ENCODE peak calls at places on chromosome X, in nine cellular contexts. Y is astrocyte of the cerebellum; J is mucosa of descending colon; L is CD4-positive, alpha-beta T cell; I is WERI-Rb-1; K is HFFc6; O is ovary; F is right atrium auricular region; P is WTC11. E is an unnamed sample.

GRCh38 chrX:109782994-109783711 is 50.1 kb upstream of the ACSL4 start:
- DNase-seq in Y (no peak), J (no peak), L (no peak), I (no peak), K (no peak), O (no peak), F (no peak), P (no peak), E (no peak)

GRCh38 chrX:46587158-46587557 is 13.6 kb downstream of the CHST7 start:
- DNase-seq in Y (no peak), J (no peak), L (no peak), I (no peak), K (peak), O (no peak), F (no peak), P (no peak), E (no peak)

GRCh38 chrX:121455890-121456289 is 408.5 kb downstream of the GLUD2 start:
- DNase-seq in Y (no peak), J (no peak), L (no peak), I (no peak), K (no peak), O (no peak), F (no peak), P (no peak), E (no peak)

GRCh38 chrX:9341305-9342201 is 123.3 kb upstream of the TBL1X start:
- DNase-seq in Y (no peak), J (peak), L (peak), I (peak), K (peak), O (peak), F (peak), P (no peak), E (no peak)

GRCh38 chrX:129769467-129770154 is 10.1 kb upstream of the SASH3 start:
- DNase-seq in Y (peak), J (no peak), L (peak), I (no peak), K (no peak), O (no peak), F (no peak), P (no peak), E (no peak)

GRCh38 chrX:1807301-1807731 is 192.5 kb downstream of the ASMT start:
- DNase-seq in Y (peak), J (no peak), L (no peak), I (peak), K (peak), O (no peak), F (no peak), P (peak), E (peak)

GRCh38 chrX:16466640-16467432 is 183.1 kb upstream of the S100G start:
- DNase-seq in Y (no peak), J (no peak), L (no peak), I (no peak), K (peak), O (no peak), F (no peak), P (no peak), E (no peak)

GRCh38 chrX:2677764-2678163 is 13.3 kb upstream of the CD99 start:
- DNase-seq in Y (peak), J (peak), L (no peak), I (no peak), K (peak), O (peak), F (peak), P (no peak), E (peak)

GRCh38 chrX:105745863-105746262 is 76.5 kb upstream of the NRK start:
- DNase-seq in Y (no peak), J (no peak), L (no peak), I (no peak), K (no peak), O (no peak), F (no peak), P (no peak), E (no peak)

GRCh38 chrX:1205681-1206611 is 6.5 kb downstream of the CRLF2 start:
- DNase-seq in Y (peak), J (no peak), L (no peak), I (no peak), K (peak), O (no peak), F (no peak), P (no peak), E (peak)

DNA sequence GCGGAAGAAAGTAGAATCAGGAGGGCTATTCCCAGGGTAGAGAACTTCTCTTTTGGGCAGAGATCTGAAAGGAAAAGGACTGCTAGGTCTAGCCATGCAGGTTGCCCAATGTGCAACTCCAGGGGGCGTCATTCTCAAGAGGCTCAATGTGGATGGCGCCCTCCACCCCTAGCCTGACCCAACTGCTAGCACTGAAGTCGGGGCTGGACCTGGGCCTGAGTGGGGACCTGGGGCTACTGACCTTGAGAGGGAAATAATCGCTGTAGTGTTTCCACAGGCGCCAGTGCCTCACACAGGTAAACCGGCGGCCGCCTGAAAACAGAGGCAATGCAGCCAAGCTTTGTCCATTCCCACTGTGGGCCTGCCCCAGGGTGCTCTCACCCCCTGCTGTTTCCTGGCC is 6.1 kb downstream of the AWAT2 start:
- DNase-seq in Y (no peak), J (no peak), L (no peak), I (no peak), K (no peak), O (no peak), F (no peak), P (no peak), E (no peak)
- TF ChIP-seq CTCF in Y (no peak), J (no peak), L (no peak), I (no peak), K (no peak), O (no peak), F (no peak), P (no peak), E (no peak)

GRCh38 chrX:94288972-94289371 is 615.0 kb downstream of the FAM133A start:
- DNase-seq in Y (no peak), J (no peak), L (no peak), I (no peak), K (no peak), O (no peak), F (no peak), P (no peak), E (no peak)

DNA sequence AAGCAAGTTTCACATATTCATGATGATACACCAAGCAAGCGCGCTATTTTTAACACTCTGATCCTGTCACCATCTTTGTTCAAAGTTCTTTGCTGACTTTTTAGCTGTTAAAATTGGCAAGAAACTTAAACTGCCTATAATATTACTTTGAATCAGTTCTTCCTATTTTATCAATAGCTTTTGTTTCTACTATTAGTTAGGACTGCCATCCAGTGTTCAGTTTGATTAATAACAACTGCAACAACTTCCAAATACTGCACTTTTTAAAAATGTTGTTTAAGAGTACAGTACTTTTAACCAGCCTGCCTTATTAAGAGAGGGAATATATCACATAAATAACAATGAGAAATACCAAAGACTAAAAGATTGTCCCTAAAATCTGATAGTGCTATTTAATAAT is 614.3 kb downstream of the FAM133A start:
- DNase-seq in Y (no peak), J (no peak), L (no peak), I (no peak), K (no peak), O (no peak), F (no peak), P (no peak), E (no peak)
- TF ChIP-seq CTCF in Y (no peak), J (no peak), L (no peak), I (no peak), K (no peak), O (no peak), F (no peak), P (no peak), E (no peak)

GRCh38 chrX:153922932-153923857 is 2.9 kb downstream of the ARHGAP4 start:
- DNase-seq in Y (no peak), J (peak), L (no peak), I (peak), K (peak), O (peak), F (peak), P (no peak), E (no peak)

GRCh38 chrX:153922286-153922573 is 3.8 kb downstream of the ARHGAP4 start:
- DNase-seq in Y (no peak), J (no peak), L (no peak), I (no peak), K (no peak), O (no peak), F (no peak), P (no peak), E (no peak)

GRCh38 chrX:153925387-153925738 is 701 bp downstream of the ARHGAP4 start:
- DNase-seq in Y (no peak), J (no peak), L (no peak), I (no peak), K (no peak), O (no peak), F (no peak), P (no peak), E (no peak)

GRCh38 chrX:153925739-153926593 is at the start of gene ARHGAP4:
- DNase-seq in Y (no peak), J (peak), L (no peak), I (no peak), K (no peak), O (no peak), F (no peak), P (peak), E (no peak)

DNA sequence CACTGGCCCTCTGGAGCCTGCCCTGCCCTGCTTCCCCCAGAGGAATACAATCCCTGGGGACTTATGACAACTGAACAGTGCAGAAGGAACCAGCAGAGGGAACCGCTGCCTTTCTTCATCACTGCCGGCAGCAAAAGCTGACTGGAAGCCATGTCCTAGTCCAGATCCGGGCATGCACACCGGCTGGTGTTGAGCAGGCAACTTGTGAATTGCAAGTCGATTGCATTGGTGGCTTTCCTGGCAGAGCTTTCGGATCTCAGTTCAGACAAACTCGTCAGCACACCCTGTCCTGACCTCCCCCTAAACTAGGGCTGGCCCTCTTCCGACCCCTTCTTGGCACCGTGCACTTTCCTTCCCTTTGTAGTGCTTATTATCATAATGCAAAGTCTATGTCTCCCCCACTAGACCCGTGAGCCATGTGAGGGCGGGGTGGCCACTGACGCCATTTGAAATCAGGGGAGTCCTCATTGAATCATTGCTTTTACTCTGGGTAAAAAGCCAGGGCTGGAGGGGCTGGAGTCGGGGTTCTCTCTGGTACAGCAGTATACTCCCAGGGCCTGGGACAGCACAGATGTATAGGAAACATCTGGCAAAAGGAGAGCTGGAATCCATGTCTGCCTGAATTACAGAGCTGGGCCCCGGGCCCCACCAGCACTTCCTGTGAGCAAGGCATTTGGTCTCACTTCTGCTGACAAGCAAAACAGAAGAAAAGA is 1.8 kb downstream of the ARHGAP4 start:
- DNase-seq in Y (no peak), J (no peak), L (no peak), I (peak), K (peak), O (peak), F (no peak), P (no peak), E (no peak)
- TF ChIP-seq CTCF in Y (peak), J (no peak), L (no peak), I (peak), K (peak), O (no peak), F (no peak), P (no peak), E (peak)

DNA sequence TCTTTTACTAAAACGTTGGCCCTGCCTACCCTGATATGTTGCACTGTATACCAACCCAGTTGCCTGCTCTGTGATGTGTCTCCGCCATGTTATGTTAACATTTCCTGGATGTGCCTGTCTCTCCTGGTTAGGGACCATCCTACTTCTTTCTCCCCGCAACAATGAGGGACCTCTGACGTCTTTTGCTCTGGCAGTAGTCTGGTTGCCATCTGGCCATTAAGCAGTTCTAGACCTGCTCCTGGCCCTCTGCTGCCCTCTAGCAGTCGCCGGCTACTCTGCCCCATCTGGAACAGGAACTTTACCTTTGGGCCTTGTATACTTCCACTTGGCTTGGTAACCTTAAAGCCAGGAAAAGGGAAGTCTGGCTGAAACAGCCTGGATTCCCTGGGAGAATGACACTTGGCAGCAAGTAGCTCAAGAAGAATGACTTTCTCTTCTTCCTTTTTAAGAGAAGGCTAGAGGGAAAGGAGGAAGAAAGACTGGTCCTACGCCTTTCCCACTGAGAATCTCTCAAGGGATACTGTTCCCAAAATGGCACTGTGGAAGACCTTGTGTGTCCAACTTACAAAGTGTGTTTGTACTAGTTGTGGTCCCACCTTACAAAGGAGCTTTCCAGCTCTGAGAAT is 63.5 kb downstream of the GPC3 start:
- DNase-seq in Y (no peak), J (peak), L (peak), I (peak), K (no peak), O (no peak), F (no peak), P (peak), E (no peak)
- TF ChIP-seq CTCF in Y (peak), J (peak), L (no peak), I (peak), K (peak), O (no peak), F (no peak), P (peak), E (peak)

GRCh38 chrX:45553417-45553816 is 352.7 kb upstream of the DIPK2B start:
- DNase-seq in Y (no peak), J (no peak), L (no peak), I (no peak), K (no peak), O (no peak), F (no peak), P (no peak), E (no peak)

DNA sequence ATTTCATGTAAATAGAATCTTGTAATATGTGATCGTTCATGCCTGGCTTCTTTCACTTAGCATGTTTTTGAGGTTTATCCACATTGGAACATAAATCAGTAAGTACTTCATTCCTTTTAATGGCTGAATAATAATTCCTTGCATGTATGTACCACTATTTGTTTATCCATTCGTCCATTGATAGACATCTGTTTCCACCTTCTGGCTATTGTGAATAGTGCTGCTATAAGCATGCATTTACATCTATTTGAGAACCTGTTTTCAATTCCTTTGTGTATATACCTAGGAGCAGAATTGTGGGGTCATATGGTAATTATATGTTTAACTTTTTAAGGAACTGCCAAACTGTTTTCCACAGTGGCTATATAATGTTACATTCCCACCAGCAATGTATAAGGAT is 356.7 kb upstream of the DIPK2B start:
- DNase-seq in Y (no peak), J (no peak), L (no peak), I (no peak), K (peak), O (no peak), F (no peak), P (no peak), E (no peak)
- TF ChIP-seq CTCF in Y (no peak), J (no peak), L (no peak), I (no peak), K (peak), O (no peak), F (no peak), P (no peak), E (no peak)

GRCh38 chrX:104113237-104113965 is 1.1 kb downstream of the ZCCHC18 start:
- DNase-seq in Y (peak), J (peak), L (no peak), I (peak), K (peak), O (peak), F (no peak), P (peak), E (no peak)
- TF ChIP-seq CTCF in Y (peak), J (peak), L (peak), I (peak), K (peak), O (no peak), F (no peak), P (no peak), E (peak)

DNA sequence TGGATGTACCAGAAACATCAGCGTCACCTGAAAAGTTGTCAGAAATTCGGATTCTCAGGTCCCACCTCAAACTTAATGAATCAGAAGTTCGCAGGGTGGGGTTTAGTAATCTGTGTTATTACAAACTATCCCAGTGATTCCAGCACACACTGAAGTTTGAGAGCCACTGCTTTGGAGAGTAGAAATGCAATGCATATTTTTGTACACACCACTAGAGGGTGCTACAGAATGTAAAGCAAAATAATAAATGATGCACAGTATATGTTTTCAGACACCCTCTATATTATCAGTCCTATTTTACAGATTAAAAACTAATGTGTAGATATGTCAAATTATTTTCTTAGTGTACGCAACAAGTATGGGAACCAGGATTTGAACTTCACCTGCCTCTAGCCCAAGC is 2.5 kb upstream of the MORF4L2 start:
- DNase-seq in Y (no peak), J (no peak), L (no peak), I (no peak), K (peak), O (no peak), F (no peak), P (no peak), E (no peak)
- TF ChIP-seq CTCF in Y (peak), J (peak), L (peak), I (peak), K (peak), O (peak), F (peak), P (no peak), E (peak)

DNA sequence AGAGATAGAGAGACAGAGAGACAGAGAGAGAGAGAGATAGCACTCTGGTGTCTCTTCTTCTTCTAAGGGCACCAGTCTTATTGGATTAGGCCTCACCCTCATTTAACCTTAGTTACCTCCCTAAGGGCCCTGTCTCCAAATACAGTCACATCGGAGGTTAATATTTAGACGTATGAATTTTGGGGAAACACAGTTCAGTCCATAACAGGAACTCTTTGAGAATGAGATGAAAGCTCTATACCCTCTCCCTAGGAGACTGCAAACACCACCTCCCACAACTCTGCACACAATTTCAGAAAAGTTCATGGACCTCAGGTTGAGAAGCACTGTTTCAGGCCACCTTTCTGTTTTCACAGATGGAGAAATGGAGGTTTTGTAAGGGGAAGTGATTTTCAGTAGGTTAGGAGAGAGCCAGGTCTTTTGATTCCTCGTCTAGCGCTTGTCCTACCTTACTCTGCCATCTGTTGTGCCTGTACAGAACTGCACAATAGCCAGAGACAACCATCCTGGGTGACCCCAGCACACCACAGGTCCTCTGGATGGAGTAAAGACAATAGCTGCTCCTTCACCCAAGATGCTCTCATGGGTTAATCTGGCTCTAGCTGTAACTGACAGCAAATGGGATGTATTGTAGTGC is 16.9 kb upstream of the LOC101059915 start:
- DNase-seq in Y (no peak), J (no peak), L (no peak), I (peak), K (no peak), O (no peak), F (no peak), P (no peak), E (no peak)
- TF ChIP-seq CTCF in Y (no peak), J (no peak), L (no peak), I (peak), K (no peak), O (no peak), F (no peak), P (no peak), E (no peak)

DNA sequence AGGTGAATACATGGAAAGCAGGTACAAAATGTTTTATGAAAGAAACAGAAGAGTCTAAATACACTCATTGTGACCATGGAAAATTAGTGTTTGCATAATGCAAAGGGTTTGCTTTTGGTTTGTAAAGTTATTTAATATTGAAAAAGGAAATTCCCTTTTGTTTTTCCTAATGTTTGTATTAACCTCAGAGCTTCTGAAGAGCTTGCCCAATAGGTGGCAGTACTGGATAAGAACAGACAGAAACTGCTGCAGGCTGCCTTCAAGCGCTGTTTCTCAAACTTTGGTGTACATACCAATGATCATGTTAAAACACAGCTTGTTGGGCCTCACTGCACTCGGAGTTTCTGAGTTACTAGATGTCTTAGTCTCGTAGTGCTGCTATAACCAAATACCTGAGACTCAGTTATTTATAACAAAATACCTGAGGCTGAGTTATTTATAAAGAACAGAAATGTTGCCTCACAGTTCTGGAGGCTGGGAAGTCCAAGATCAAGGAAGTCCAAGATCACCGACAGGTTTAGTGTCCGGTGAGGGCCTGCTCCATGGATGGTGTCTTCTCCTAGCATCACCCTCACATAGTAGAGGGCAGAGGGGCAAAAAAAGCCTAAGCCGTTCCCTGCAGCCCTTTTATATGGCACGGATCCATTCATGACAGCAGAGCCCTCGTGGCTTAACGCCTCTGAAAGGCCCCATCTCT is 54.2 kb downstream of the SUPT20HL2 start:
- DNase-seq in Y (peak), J (no peak), L (no peak), I (peak), K (peak), O (no peak), F (no peak), P (peak), E (no peak)
- TF ChIP-seq CTCF in Y (peak), J (no peak), L (peak), I (peak), K (peak), O (peak), F (no peak), P (no peak), E (peak)